ENCODE peak calls at places on chromosomes 6 and 20, in four cellular contexts. S is body of pancreas, W is astrocyte, J is OCI-LY7. C is an unnamed sample.
A peak's percentile ranks its signal among the peaks of the same experiment; 100 is the strongest.

GRCh38 chr20:48294196-48294595 is 508.9 kb upstream of the SULF2 start:
- DNase-seq in S (no peak), J (peak; percentile 12), W (peak; percentile 87), C (peak; percentile 38)

GRCh38 chr6:169212897-169213813 is 40.5 kb downstream of the THBS2 start:
- DNase-seq in J (peak; percentile 83), W (peak; percentile 70), S (peak; percentile 92), C (peak; percentile 84)

GRCh38 chr6:2986722-2987196 is 12.9 kb upstream of the NQO2 start:
- DNase-seq in W (peak; percentile 90), S (no peak), J (no peak), C (peak; percentile 65)

GRCh38 chr6:99933129-99933528 is 60.9 kb downstream of the MCHR2 start:
- DNase-seq in W (peak; percentile 74), J (no peak), S (no peak), C (peak; percentile 5)

GRCh38 chr6:12369781-12370262 is 79.7 kb downstream of the EDN1 start:
- DNase-seq in J (peak; percentile 12), S (no peak), W (no peak), C (no peak)

GRCh38 chr6:45026003-45026516 is 302.1 kb upstream of the RUNX2 start:
- DNase-seq in J (no peak), W (no peak), S (no peak), C (no peak)

GRCh38 chr20:58308290-58308679 is 1.2 kb upstream of the RAB22A start:
- DNase-seq in S (no peak), W (no peak), J (no peak), C (no peak)

GRCh38 chr6:138590796-138591709 is 91.8 kb upstream of the NHSL1 start:
- DNase-seq in W (no peak), S (peak; percentile 78), J (peak; percentile 71), C (peak; percentile 72)

GRCh38 chr6:170286246-170286933 is 4.5 kb downstream of the DLL1 start:
- DNase-seq in J (no peak), S (peak; percentile 58), W (peak; percentile 18), C (no peak)

GRCh38 chr6:4658486-4658885 is 117.7 kb upstream of the CDYL start:
- DNase-seq in W (no peak), S (no peak), J (no peak), C (no peak)

DNA sequence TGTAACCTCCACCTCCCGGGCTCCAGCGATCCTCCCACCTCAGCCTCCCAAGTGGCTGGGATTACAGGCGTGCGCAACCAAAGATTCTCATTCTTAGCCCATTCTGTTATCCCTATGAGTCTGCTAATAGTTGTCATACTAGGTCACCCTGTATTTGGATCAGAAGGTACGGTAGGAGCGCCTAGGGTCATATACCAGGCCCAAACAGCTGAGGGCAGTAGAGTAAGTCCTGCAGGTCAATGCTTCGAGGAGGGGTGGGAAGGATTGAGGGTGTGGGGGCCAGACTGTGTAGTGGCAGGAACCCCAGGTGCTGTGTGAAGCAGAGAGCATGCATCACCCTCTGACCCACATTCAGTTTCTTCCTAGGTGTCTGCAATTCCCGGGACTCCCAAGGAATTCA is 22.7 kb upstream of the POU5F1 start:
- DNase-seq in W (no peak), S (no peak), J (no peak), C (no peak)
- H3K27ac ChIP-seq in W (no peak overlapping the region), S (no peak overlapping the region), J (no peak overlapping the region), C (no peak overlapping the region)

DNA sequence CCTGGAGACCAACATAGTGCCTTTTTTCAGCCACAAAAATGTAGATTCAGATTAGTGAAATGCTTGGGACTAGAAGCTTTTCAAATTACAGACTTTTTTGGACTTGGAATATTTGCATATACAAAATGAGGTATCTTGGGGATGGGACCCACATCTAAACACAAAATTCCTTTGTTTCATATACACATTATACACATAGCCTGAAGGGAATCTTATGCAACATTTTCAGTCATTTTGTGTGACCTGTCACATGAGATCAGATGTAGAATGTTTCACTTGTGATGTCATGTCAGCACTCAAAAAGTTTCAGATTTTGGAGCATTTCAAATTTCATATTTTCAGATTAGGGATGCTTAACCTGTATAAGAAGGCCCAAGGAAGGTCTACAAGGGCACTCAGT is 44.5 kb upstream of the ALDH8A1 start:
- DNase-seq in S (no peak), J (no peak), W (no peak), C (no peak)
- H3K36me3 ChIP-seq in S (no peaks in the 10 kb centered on the region), J (peaks cover 84% of the 10 kb centered on the region), W (peaks cover 17% of the 10 kb centered on the region), C (peaks cover 4% of the 10 kb centered on the region)

DNA sequence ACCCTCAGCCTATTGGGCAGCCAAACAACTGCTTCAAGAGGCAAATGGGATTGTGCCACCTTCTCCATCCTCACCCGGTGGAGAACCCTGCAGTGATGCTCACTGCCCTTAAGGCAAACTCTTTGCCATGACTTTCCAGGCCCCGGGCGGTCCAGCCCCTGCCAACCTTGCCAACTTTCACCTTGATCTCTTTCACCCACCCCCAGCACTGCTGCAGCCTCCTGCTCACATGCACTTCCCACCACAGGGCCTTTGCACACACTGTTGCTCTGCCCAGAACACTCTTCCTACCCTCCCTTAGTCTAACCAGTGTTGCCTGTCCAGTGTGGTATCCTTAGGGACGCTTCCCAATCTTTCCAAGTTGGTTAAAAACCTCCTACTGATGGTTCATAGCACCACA is 221.1 kb downstream of the EYA2 start:
- DNase-seq in J (no peak), W (no peak), S (no peak), C (no peak)
- TF ChIP-seq CTCF in J (no peak), W (no peak), S (no peak), C (no peak)

GRCh38 chr20:1819311-1820136 is 75.7 kb upstream of the SIRPA start:
- DNase-seq in J (no peak), S (no peak), W (no peak), C (no peak)
- H3K27ac ChIP-seq in J (no peak overlapping the region), S (no peak overlapping the region), W (no peak overlapping the region), C (no peak overlapping the region)

DNA sequence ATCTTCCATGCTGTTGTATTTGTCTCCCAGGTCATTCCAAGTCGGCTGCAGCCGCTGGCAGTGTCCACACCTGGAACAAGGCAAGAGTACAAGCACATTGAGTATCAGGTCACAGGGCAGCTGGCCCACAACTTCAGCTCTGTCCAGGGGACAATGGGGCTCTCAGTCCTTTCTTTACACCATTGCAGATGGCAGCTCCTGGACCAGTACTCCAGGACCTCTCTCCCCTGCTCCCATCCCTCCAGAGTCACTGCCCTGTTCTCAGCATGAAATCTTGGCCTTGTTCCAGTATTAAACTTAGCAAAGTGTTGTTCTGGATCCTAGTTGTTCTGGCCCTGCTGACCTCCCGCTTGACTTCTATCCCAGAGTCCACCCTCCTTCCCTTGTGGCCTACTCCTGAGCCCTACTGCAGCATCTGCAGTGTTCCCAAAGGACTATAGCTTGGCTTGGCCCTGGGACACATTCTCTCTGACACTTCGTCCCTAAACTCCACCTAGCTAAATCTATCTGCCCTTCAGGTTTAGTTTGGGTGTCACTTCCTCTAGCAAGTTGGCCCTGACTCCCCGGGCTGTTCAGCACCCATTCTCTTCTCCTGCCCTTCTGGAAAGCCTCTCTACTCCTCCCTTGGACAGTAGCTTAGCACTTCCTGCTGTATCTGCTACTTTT is 5.8 kb downstream of the TXNDC5 start:
- DNase-seq in S (peak; percentile 27), J (no peak), W (no peak), C (no peak)
- H3K36me3 ChIP-seq in S (no peaks in the 10 kb centered on the region), J (peaks cover 97% of the 10 kb centered on the region), W (peaks cover 47% of the 10 kb centered on the region), C (peaks cover 41% of the 10 kb centered on the region)

DNA sequence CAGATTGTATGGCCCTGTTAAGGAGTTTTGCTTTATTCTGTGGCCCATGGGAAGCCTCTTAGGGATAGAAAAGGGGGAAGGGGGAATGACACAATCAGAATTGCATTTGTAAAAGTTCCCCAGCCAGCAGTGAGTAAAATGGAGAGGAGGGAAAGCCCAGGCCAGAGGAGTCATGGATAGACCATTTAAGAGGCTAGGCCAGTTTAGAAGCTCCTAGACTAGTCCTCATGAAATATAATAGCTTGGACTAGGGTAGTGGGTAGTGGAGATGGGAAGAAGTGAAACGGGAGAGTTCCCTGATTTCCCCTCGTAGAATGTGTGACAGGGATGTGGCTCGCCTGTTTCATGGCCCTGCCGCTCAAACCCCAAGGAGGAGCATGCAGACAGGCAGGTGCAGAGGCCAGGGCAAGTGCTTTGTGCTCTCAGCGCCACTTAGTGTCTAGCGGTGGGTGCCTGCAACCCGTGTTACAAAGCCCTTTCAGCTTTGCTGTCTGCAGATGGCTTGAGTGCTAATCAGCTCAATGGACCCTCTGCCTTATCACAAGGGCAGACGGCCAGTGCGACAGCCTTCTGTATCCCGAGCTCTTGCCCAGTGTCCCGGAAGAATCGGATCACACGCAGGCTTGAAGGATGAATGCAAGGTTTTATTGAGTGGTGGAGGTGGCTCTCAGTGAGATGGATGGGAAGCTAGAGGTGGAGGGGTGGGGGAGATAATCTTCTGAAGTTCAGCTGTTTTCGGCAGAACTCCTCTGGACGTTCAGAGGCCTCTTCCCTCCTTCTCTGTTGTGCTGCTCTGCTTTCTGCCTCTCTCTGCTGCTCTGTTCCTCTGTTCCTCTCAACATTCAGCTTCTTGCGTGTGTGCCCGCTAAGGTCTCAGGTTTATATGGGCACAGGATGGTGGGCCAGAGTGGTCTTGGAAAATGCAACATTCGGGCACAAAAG is 141.1 kb downstream of the CEP57L1 start:
- DNase-seq in J (peak; percentile 15), S (peak; percentile 74), W (no peak), C (no peak)
- TF ChIP-seq CTCF in J (peak; percentile 39), S (peak; percentile 64), W (no peak), C (no peak)

GRCh38 chr20:1947535-1947846 is 46.4 kb downstream of the PDYN start:
- DNase-seq in J (no peak), W (no peak), S (no peak), C (no peak)
- H3K27ac ChIP-seq in J (no peak overlapping the region), W (no peak overlapping the region), S (no peak overlapping the region), C (no peak overlapping the region)

GRCh38 chr6:43680583-43681120 is 6.9 kb downstream of the MRPS18A start:
- DNase-seq in J (no peak), S (no peak), W (no peak), C (no peak)
- H3K36me3 ChIP-seq in J (peaks cover 88% of the 10 kb centered on the region), S (no peaks in the 10 kb centered on the region), W (peaks cover 20% of the 10 kb centered on the region), C (peaks cover 39% of the 10 kb centered on the region)

DNA sequence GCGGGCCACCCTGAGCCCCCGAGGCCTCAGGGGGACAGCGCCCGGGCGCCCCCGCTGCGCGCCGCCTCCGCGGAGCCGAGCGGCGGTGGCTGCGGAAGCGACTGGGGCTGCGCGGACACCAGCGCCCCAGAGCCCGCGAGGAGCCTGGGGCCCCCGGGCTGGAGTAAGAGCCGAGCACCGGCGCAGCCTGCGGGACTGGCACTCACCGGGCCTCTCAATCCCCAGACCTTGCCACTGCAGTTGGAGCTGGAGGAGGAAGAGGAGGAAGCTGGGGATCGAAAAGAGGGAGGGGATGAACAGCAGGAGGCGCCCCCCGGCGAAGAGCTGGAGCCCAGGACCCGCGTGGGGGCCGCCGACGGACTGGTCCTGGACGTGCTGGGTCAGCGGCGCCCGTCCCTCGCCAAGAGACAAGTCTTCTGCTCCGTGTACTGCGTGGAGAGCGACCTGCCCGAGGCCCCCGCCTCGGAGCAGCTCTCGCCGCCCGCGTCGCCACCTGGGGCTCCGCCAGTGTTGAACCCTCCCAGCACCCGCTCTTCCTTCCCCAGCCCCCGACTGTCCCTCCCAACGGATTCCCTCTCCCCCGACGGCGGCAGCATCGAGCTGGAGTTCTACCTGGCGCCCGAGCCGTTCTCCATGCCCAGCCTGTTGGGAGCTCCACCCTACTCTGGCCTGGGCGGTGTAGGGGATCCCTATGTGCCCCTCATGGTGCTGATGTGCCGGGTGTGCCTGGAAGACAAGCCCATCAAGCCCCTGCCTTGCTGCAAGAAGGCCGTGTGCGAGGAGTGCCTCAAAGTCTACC is 579 bp downstream of the RNF217 start:
- DNase-seq in J (no peak), S (peak; percentile 56), W (peak; percentile 24), C (no peak)
- TF ChIP-seq CTCF in J (no peak), S (peak; percentile 7), W (no peak), C (no peak)

C was measured in brain microvascular endothelial cell.